ENCODE peak calls at places on chromosomes 2 and 18, in four cellular contexts. One of them, this sample, is unnamed.

GRCh38 chr18:10457798-10458197 is 3.4 kb downstream of the APCDD1 start:
- DNase-seq in HepG2: no peak
- DNase-seq in GM12878: no peak
- DNase-seq in H1: no peak
- DNase-seq in this sample: no peak

GRCh38 chr2:191501390-191502168 is 176.4 kb upstream of the NABP1 start:
- DNase-seq in HepG2: peak; percentile 35
- DNase-seq in GM12878: no peak
- DNase-seq in H1: no peak
- DNase-seq in this sample: no peak

GRCh38 chr2:25303517-25304338 is 38.0 kb downstream of the DNMT3A start:
- DNase-seq in HepG2: no peak
- DNase-seq in GM12878: no peak
- DNase-seq in H1: no peak
- DNase-seq in this sample: no peak

GRCh38 chr2:200247494-200247893 is 59.0 kb upstream of the SPATS2L start:
- DNase-seq in HepG2: no peak
- DNase-seq in GM12878: no peak
- DNase-seq in H1: no peak
- DNase-seq in this sample: no peak

GRCh38 chr18:74598350-74599001 is 806 bp downstream of the ZNF407 start:
- DNase-seq in HepG2: peak; percentile 60
- DNase-seq in GM12878: no peak
- DNase-seq in H1: peak; percentile 72
- DNase-seq in this sample: peak; percentile 9

GRCh38 chr2:223586261-223586660 is 15.9 kb downstream of the SCG2 start:
- DNase-seq in HepG2: no peak
- DNase-seq in GM12878: no peak
- DNase-seq in H1: no peak
- DNase-seq in this sample: no peak

GRCh38 chr2:27715318-27716165 is 51.9 kb downstream of the SLC4A1AP start:
- DNase-seq in HepG2: no peak
- DNase-seq in GM12878: no peak
- DNase-seq in H1: peak; percentile 66
- DNase-seq in this sample: no peak

GRCh38 chr2:128780434-128781080 is 461.9 kb upstream of the HS6ST1 start:
- DNase-seq in HepG2: no peak
- DNase-seq in GM12878: no peak
- DNase-seq in H1: peak; percentile 26
- DNase-seq in this sample: no peak

GRCh38 chr2:65436825-65437221 is 4.4 kb upstream of the SPRED2 start:
- DNase-seq in HepG2: no peak
- DNase-seq in GM12878: peak; percentile 73
- DNase-seq in H1: no peak
- DNase-seq in this sample: no peak

GRCh38 chr2:215415820-215416613 is 19.9 kb downstream of the FN1 start:
- DNase-seq in HepG2: no peak
- DNase-seq in GM12878: no peak
- DNase-seq in H1: no peak
- DNase-seq in this sample: no peak
- H3K36me3 ChIP-seq in HepG2: peaks cover 22% of the 10 kb centered on the region
- H3K36me3 ChIP-seq in GM12878: no peaks in the 10 kb centered on the region
- H3K36me3 ChIP-seq in H1: peaks cover 2% of the 10 kb centered on the region
- H3K36me3 ChIP-seq in this sample: peaks cover 82% of the 10 kb centered on the region

GRCh38 chr2:212956665-212957064 is 194.7 kb downstream of the IKZF2 start:
- DNase-seq in HepG2: no peak
- DNase-seq in GM12878: no peak
- DNase-seq in H1: no peak
- DNase-seq in this sample: no peak
- TF ChIP-seq ZNF274 in HepG2: no peak
- TF ChIP-seq ZNF274 in GM12878: no peak
- TF ChIP-seq ZNF274 in H1: no peak
- TF ChIP-seq ZNF274 in this sample: no peak

DNA sequence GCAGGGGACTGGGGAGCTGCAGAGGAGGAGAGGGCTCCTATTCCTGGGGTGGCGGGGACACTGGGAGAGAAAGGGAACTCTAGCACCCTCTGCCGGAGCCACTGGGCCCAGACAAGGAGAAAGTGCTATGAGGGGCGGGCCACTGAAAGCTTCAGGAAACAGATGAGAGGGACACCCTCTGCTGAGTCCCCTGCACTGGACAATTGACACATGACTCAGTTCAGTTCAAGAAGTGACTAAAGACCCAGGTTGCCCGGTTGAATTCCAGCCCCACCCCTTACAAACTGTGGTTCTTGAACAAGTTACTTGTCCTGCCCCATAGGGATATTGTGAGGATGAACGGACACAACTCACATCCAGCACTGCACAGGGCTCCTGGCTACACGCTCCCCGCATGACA is 5.0 kb downstream of the RUFY4 start:
- DNase-seq in HepG2: peak; percentile 40
- DNase-seq in GM12878: no peak
- DNase-seq in H1: peak; percentile 86
- DNase-seq in this sample: peak; percentile 22
- TF ChIP-seq SUZ12 in HepG2: no peak
- TF ChIP-seq SUZ12 in GM12878: no peak
- TF ChIP-seq SUZ12 in H1: no peak
- TF ChIP-seq SUZ12 in this sample: no peak

DNA sequence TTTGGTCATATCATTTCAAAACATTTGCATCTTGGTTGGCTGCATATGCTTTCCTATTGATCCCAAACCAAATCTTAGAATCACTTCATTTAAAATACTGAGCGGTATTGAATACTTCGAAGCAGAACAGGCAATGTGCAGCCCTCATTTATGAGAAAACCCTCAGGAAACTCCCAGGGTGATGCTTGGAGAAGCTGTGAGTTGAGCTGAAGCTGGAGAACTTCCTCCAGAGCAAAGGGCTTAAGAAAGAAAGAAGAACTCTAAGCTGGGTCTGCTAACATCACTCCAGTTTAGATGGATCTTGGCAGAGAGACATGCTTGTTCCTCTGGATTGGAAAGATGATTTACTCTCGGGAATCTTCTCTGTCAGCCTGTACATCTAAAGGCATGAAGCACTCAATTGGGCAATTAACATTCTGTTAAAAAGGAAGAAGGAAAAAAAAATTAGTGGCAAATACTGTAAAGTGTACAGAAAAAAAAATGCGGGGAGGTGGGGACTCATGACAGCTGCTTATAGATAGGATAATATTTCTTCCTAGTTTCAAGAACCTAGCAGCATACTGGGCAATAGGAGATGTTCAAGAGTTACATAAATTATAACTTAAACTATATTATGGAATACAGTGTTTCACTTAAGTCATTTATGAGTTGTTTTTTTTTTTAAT is 49.5 kb downstream of the ATIC start:
- DNase-seq in HepG2: no peak
- DNase-seq in GM12878: no peak
- DNase-seq in H1: no peak
- DNase-seq in this sample: no peak
- H3K36me3 ChIP-seq in HepG2: peaks cover 34% of the 10 kb centered on the region
- H3K36me3 ChIP-seq in GM12878: no peaks in the 10 kb centered on the region
- H3K36me3 ChIP-seq in H1: peaks cover 15% of the 10 kb centered on the region
- H3K36me3 ChIP-seq in this sample: peaks cover 78% of the 10 kb centered on the region

GRCh38 chr2:214575030-214575949 is 164.4 kb downstream of the VWC2L start:
- DNase-seq in HepG2: no peak
- DNase-seq in GM12878: no peak
- DNase-seq in H1: no peak
- DNase-seq in this sample: no peak
- TF ChIP-seq ZNF274 in HepG2: no peak
- TF ChIP-seq ZNF274 in GM12878: no peak
- TF ChIP-seq ZNF274 in H1: no peak
- TF ChIP-seq ZNF274 in this sample: no peak

DNA sequence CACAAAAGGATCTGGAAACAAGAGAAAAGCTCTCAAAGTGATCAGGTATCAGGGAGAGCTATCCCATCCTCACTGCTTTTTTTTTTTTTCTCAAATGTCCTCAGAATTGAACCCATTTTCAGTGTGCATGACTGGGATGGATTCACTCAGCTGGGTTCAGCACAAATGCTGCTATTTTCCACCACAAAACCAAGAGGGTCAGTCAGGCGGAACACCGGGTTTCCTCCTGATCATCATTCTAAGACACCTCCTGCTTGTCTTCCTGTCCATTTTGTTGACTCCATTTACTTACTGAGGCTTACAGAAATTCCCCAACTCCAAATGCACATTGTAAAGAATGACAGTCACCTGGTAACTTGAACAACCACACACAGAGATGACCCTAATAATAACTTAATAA is 39.9 kb downstream of the CYRIA start:
- DNase-seq in HepG2: no peak
- DNase-seq in GM12878: peak; percentile 24
- DNase-seq in H1: no peak
- DNase-seq in this sample: no peak
- TF ChIP-seq SUZ12 in HepG2: no peak
- TF ChIP-seq SUZ12 in GM12878: no peak
- TF ChIP-seq SUZ12 in H1: no peak
- TF ChIP-seq SUZ12 in this sample: no peak